ENCODE peak calls at places on chromosomes 11 and 22, in seven cellular contexts. P is esophagus muscularis mucosa; R is stromal cell of bone marrow; U is stimulated activated CD4-positive, alpha-beta T cell treated with anti-CD3 and anti-CD28 coated beads, TNF-alpha, amount 100 ng/mL, for 48 hours; V is GOT3; H is spleen; J is activated T-cell treated with anti-CD3 and anti-CD28 coated beads for 1 hour. Z is an unnamed sample.

GRCh38 chr11:69044111-69045013 is 4.4 kb upstream of the TPCN2 start:
- DNase-seq in U (no peak), H (peak; percentile 77), J (no peak), P (no peak), R (peak; percentile 59), V (no peak), Z (no peak)

GRCh38 chr11:130180491-130180890 is 20.9 kb downstream of the ST14 start:
- DNase-seq in R (peak; percentile 46), H (no peak), V (no peak), P (no peak), U (no peak), J (no peak), Z (no peak)

GRCh38 chr11:1163911-1164735 is 6.4 kb downstream of the MUC5AC start:
- DNase-seq in V (no peak), R (no peak), P (no peak), J (no peak), U (no peak), H (peak; percentile 68), Z (no peak)

GRCh38 chr11:63768232-63769043 is at the start of gene ZFTA:
- DNase-seq in P (no peak), R (no peak), H (peak; percentile 90), V (no peak), J (peak; percentile 54), U (no peak), Z (peak; percentile 27)

GRCh38 chr11:19241260-19242183 is 777 bp upstream of the E2F8 start:
- DNase-seq in U (peak; percentile 26), R (no peak), H (peak; percentile 91), P (no peak), J (no peak), V (peak; percentile 3), Z (no peak)

GRCh38 chr11:68258363-68258765 is 13.4 kb downstream of the C11orf24 start:
- DNase-seq in H (no peak), J (no peak), V (no peak), U (no peak), P (peak; percentile 55), R (no peak), Z (no peak)

GRCh38 chr11:11706022-11706421 is 84.2 kb upstream of the GALNT18 start:
- DNase-seq in V (no peak), R (no peak), J (no peak), H (no peak), P (no peak), U (no peak), Z (no peak)

GRCh38 chr22:21094911-21095772 is 49.4 kb downstream of the LRRC74B start:
- DNase-seq in R (no peak), U (no peak), P (peak; percentile 60), J (no peak), H (no peak), V (no peak), Z (no peak)

GRCh38 chr11:35487532-35488078 is 37.8 kb downstream of the PAMR1 start:
- DNase-seq in J (no peak), H (no peak), R (no peak), V (no peak), U (no peak), P (no peak), Z (no peak)

GRCh38 chr11:35554491-35555237 is 29.2 kb upstream of the PAMR1 start:
- DNase-seq in H (no peak), J (no peak), U (no peak), V (no peak), P (peak; percentile 72), R (no peak), Z (no peak)

GRCh38 chr11:14148653-14149273 is 186.2 kb downstream of the SPON1 start:
- DNase-seq in H (no peak), R (peak; percentile 29), V (no peak), J (no peak), U (no peak), P (no peak), Z (no peak)

GRCh38 chr22:28899199-28899853 is 16.0 kb downstream of the ZNRF3 start:
- DNase-seq in H (peak; percentile 79), U (no peak), V (no peak), R (no peak), J (no peak), P (no peak), Z (no peak)

GRCh38 chr22:49896201-49896600 is 22.0 kb downstream of the ALG12 start:
- DNase-seq in P (no peak), J (no peak), H (peak; percentile 28), U (no peak), V (no peak), R (no peak), Z (no peak)

GRCh38 chr11:78811622-78812021 is 237.0 kb upstream of the NARS2 start:
- DNase-seq in P (no peak), H (no peak), J (no peak), R (no peak), V (no peak), U (no peak), Z (no peak)

GRCh38 chr22:23762866-23763578 is at the start of gene C22orf15:
- DNase-seq in V (no peak), P (peak; percentile 85), R (no peak), H (no peak), U (no peak), J (no peak), Z (no peak)

GRCh38 chr11:2859706-2860037 is 25.9 kb downstream of the CDKN1C start:
- DNase-seq in J (no peak), P (no peak), U (no peak), H (no peak), R (no peak), V (no peak), Z (no peak)

GRCh38 chr11:93530468-93530826 is 12.7 kb downstream of the SMCO4 start:
- DNase-seq in J (no peak), P (no peak), U (no peak), R (no peak), V (no peak), H (no peak), Z (no peak)

GRCh38 chr11:110374921-110375320 is 54.8 kb upstream of the FDX1 start:
- DNase-seq in J (no peak), U (no peak), R (no peak), H (no peak), P (no peak), V (no peak), Z (peak; percentile 15)

GRCh38 chr11:120606116-120607010 is 94.8 kb downstream of the GRIK4 start:
- DNase-seq in U (no peak), R (no peak), V (no peak), P (no peak), J (no peak), H (peak; percentile 59), Z (no peak)

GRCh38 chr11:108961095-108961494 is 296.2 kb downstream of the DDX10 start:
- DNase-seq in V (no peak), U (no peak), H (no peak), J (no peak), R (no peak), P (no peak), Z (peak; percentile 75)

GRCh38 chr11:58616594-58616993 is 5.9 kb upstream of the CNTF start:
- DNase-seq in V (no peak), U (no peak), R (peak; percentile 85), P (no peak), J (no peak), H (no peak), Z (no peak)

GRCh38 chr11:88312665-88313064 is 24.9 kb downstream of the CTSC start:
- DNase-seq in V (no peak), J (no peak), R (no peak), U (no peak), P (no peak), H (no peak), Z (no peak)

GRCh38 chr11:117305145-117305544 is 10.9 kb downstream of the BACE1 start:
- DNase-seq in P (no peak), J (no peak), H (no peak), R (no peak), V (no peak), U (no peak), Z (no peak)

GRCh38 chr22:25062378-25063095 is 110.0 kb downstream of the KIAA1671 start:
- DNase-seq in P (no peak), V (no peak), R (no peak), J (peak; percentile 69), U (no peak), H (peak; percentile 85), Z (no peak)

GRCh38 chr11:10495464-10495786 is 40.4 kb downstream of the AMPD3 start:
- DNase-seq in H (no peak), U (no peak), R (no peak), V (no peak), J (no peak), P (peak; percentile 77), Z (no peak)

GRCh38 chr11:34427171-34427805 is 11.4 kb upstream of the CAT start:
- DNase-seq in J (no peak), H (no peak), V (peak; percentile 14), P (no peak), U (no peak), R (peak; percentile 92), Z (peak; percentile 91)

GRCh38 chr11:20049231-20049630 is 111.0 kb downstream of the DBX1 start:
- DNase-seq in U (no peak), P (no peak), V (no peak), H (no peak), R (no peak), J (no peak), Z (no peak)

GRCh38 chr11:3781423-3781822 is 15.9 kb downstream of the NUP98 start:
- DNase-seq in U (no peak), H (no peak), V (no peak), R (no peak), J (no peak), P (no peak), Z (peak; percentile 51)

GRCh38 chr11:71478216-71478840 is 25.3 kb downstream of the NADSYN1 start:
- DNase-seq in U (no peak), P (no peak), H (peak; percentile 68), R (no peak), J (no peak), V (no peak), Z (no peak)

GRCh38 chr11:78860720-78861422 is 286.2 kb upstream of the NARS2 start:
- DNase-seq in H (no peak), V (no peak), J (no peak), R (no peak), U (no peak), P (no peak), Z (no peak)

GRCh38 chr11:121645596-121645995 is 192.8 kb upstream of the SORL1-AS1 start:
- DNase-seq in P (no peak), J (no peak), V (no peak), H (no peak), R (no peak), U (no peak), Z (no peak)

Z was measured in HL-60.